ENCODE peak calls at places on chromosomes 3 and 15, in ten cellular contexts. Q, F, C, Z, D, R, O, K, X and E are unnamed samples.

GRCh38 chr3:101423984-101424888 is 88.8 kb downstream of the SENP7 start:
- DNase-seq in Q (no peak), F (no peak), C (no peak), Z (no peak), D (peak), R (no peak), O (no peak), K (no peak), X (no peak), E (no peak)

GRCh38 chr15:23647421-23648375 is at the start of gene MAGEL2:
- DNase-seq in Q (no peak), F (no peak), C (no peak), Z (no peak), D (peak), R (no peak), O (no peak), K (no peak), X (no peak), E (no peak)

GRCh38 chr3:26484140-26484539 is 138.4 kb upstream of the LRRC3B start:
- DNase-seq in Q (no peak), F (no peak), C (no peak), Z (no peak), D (no peak), R (no peak), O (no peak), K (no peak), X (no peak), E (no peak)

GRCh38 chr15:79981861-79982455 is 11.0 kb upstream of the BCL2A1 start:
- DNase-seq in Q (no peak), F (no peak), C (no peak), Z (no peak), D (no peak), R (no peak), O (no peak), K (peak), X (no peak), E (no peak)

GRCh38 chr15:30984542-30984941 is 6.9 kb downstream of the MTMR10 start:
- DNase-seq in Q (no peak), F (no peak), C (no peak), Z (no peak), D (no peak), R (no peak), O (no peak), K (no peak), X (no peak), E (no peak)

GRCh38 chr3:141485578-141486415 is 1.0 kb upstream of the RASA2 start:
- DNase-seq in Q (no peak), F (no peak), C (no peak), Z (peak), D (no peak), R (peak), O (no peak), K (peak), X (no peak), E (no peak)

GRCh38 chr3:45890405-45890804 is 4.1 kb downstream of the CCR9 start:
- DNase-seq in Q (no peak), F (no peak), C (no peak), Z (no peak), D (no peak), R (no peak), O (peak), K (peak), X (no peak), E (no peak)

GRCh38 chr3:64656544-64656943 is 31.3 kb downstream of the ADAMTS9 start:
- DNase-seq in Q (no peak), F (no peak), C (no peak), Z (no peak), D (peak), R (no peak), O (no peak), K (no peak), X (no peak), E (no peak)

GRCh38 chr3:34969513-34969912 is 669.8 kb upstream of the ARPP21 start:
- DNase-seq in Q (no peak), F (no peak), C (no peak), Z (no peak), D (no peak), R (no peak), O (no peak), K (no peak), X (no peak), E (no peak)

GRCh38 chr15:77107531-77108355 is 36.8 kb upstream of the TSPAN3 start:
- DNase-seq in Q (peak), F (no peak), C (no peak), Z (peak), D (no peak), R (peak), O (peak), K (peak), X (peak), E (peak)

GRCh38 chr3:110577856-110578255 is 493.8 kb upstream of the NECTIN3 start:
- DNase-seq in Q (no peak), F (no peak), C (no peak), Z (no peak), D (no peak), R (no peak), O (no peak), K (no peak), X (no peak), E (no peak)

GRCh38 chr3:77188210-77188609 is 148.3 kb downstream of the ROBO2 start:
- DNase-seq in Q (no peak), F (no peak), C (no peak), Z (no peak), D (no peak), R (no peak), O (no peak), K (no peak), X (no peak), E (no peak)

GRCh38 chr3:14608298-14608697 is 43.3 kb upstream of the CCDC174 start:
- DNase-seq in Q (no peak), F (no peak), C (no peak), Z (no peak), D (no peak), R (no peak), O (no peak), K (no peak), X (no peak), E (no peak)

GRCh38 chr15:61660579-61660978 is 399.7 kb downstream of the VPS13C start:
- DNase-seq in Q (no peak), F (no peak), C (no peak), Z (peak), D (no peak), R (no peak), O (peak), K (no peak), X (no peak), E (no peak)

GRCh38 chr3:14403636-14404395 is 1.4 kb downstream of the SLC6A6 start:
- DNase-seq in Q (no peak), F (no peak), C (peak), Z (no peak), D (no peak), R (no peak), O (no peak), K (peak), X (peak), E (peak)

GRCh38 chr15:42796955-42797779 is 60.2 kb upstream of the CDAN1 start:
- DNase-seq in Q (no peak), F (no peak), C (no peak), Z (peak), D (no peak), R (no peak), O (no peak), K (no peak), X (no peak), E (no peak)
- TF ChIP-seq CTCF in Q (no peak), F (no peak), C (no peak), Z (peak), D (no peak), R (peak), O (no peak), K (no peak), X (no peak), E (no peak)

DNA sequence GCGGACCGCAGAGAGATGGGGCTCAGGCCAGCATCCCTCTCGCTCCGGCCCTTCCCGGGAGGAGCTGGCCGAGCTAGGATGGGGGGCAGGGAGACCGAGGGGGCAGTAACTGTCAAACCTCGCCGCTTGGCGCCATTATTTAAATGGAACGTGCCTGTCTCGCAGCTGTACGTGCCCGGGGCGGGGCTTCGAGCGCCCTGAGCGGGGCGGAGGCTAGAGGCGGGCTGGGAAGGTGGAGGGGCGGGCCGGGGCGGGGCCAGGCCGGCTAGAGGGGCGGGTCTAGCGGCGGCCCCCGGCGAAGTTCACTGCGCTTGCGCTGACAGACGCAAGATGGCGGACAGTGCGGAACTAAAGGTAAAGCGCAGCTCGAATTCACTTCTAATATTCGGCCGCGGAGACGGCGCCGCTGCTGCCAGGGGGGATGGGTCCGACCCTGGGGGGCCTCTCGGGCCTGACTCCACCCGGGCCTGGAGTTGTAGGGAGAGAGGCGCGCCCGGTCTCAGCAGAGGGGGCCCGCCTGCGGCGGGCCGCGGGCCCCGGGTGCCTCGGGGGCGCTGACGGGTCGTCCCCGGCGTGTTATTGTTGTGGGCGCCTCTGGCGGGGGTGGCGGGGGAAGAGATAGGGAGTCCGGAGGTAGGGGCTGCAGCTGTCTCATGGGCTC is at the start of gene PIAS1:
- DNase-seq in Q (peak), F (peak), C (peak), Z (peak), D (peak), R (peak), O (peak), K (peak), X (peak), E (peak)
- TF ChIP-seq POLR2A in Q (peak), F (peak), C (peak), Z (peak), D (peak), R (peak), O (peak), K (peak), X (peak), E (peak)

GRCh38 chr15:99435761-99436346 is 129.9 kb upstream of the MEF2A start:
- DNase-seq in Q (peak), F (peak), C (no peak), Z (no peak), D (peak), R (no peak), O (no peak), K (peak), X (peak), E (no peak)
- H3K27ac ChIP-seq in Q (no peak), F (peak), C (no peak), Z (no peak), D (peak), R (no peak), O (no peak), K (peak), X (peak), E (no peak)

DNA sequence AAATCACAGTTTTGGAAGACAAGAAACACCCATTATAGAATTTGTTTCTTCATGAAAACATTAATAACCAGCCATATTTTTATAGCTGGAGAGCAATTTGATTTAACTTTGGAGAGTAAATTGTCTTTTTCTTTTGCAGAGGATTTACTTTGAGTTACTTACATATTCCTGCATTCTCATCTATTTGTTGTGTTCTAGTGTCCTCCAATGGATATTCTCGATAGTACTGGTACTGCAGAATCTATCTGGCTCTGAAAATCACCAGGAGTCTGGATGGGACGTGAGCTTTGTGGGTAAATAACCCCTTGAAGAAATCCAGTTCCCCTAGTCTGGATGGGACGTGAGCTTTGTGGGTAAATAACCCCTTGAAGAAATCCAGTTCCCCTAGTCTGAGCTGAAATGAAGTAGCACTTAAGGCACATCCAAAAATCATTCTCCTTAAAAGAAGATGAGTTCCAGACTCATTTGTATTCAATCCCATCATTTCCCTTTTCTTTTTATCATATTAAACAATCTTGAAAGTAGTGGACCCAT is 294.1 kb upstream of the UBE2E2 start:
- DNase-seq in Q (no peak), F (no peak), C (no peak), Z (no peak), D (no peak), R (no peak), O (no peak), K (no peak), X (no peak), E (no peak)
- TF ChIP-seq CTCF in Q (no peak), F (no peak), C (peak), Z (no peak), D (no peak), R (no peak), O (no peak), K (no peak), X (no peak), E (no peak)